ENCODE peak calls at places on chromosomes 5 and 9, in five cellular contexts. D is right atrium auricular region, C is PC-9, A is ovary, I is spleen. K is an unnamed sample.

GRCh38 chr5:180160215-180160614 is 48.8 kb downstream of the RASGEF1C start:
- DNase-seq in D (peak; percentile 48), C (no peak), A (no peak), I (no peak), K (no peak)

GRCh38 chr5:164708831-164709230 is 1203.4 kb downstream of the MAT2B start:
- DNase-seq in D (no peak), C (no peak), A (no peak), I (no peak), K (no peak)

GRCh38 chr9:65458992-65459391 is 174.0 kb upstream of the FOXD4L5 start:
- DNase-seq in D (no peak), C (no peak), A (no peak), I (no peak), K (no peak)

GRCh38 chr5:132239776-132240175 is 12.1 kb upstream of the P4HA2 start:
- DNase-seq in D (no peak), C (no peak), A (no peak), I (peak; percentile 22), K (no peak)

GRCh38 chr5:100757618-100758017 is 145.5 kb downstream of the ST8SIA4 start:
- DNase-seq in D (no peak), C (no peak), A (no peak), I (no peak), K (no peak)

GRCh38 chr5:139711852-139712171 is 63.7 kb downstream of the CXXC5 start:
- DNase-seq in D (no peak), C (no peak), A (no peak), I (peak; percentile 81), K (no peak)

GRCh38 chr5:20572560-20572959 is 584.6 kb upstream of the CDH18 start:
- DNase-seq in D (no peak), C (no peak), A (no peak), I (no peak), K (peak; percentile 89)

GRCh38 chr5:94469889-94470288 is 148.5 kb downstream of the KIAA0825 start:
- DNase-seq in D (no peak), C (no peak), A (no peak), I (no peak), K (peak; percentile 26)

GRCh38 chr5:52269395-52269794 is 518.3 kb upstream of the ITGA1 start:
- DNase-seq in D (no peak), C (no peak), A (no peak), I (no peak), K (no peak)

GRCh38 chr5:88691945-88692868 is 190.8 kb downstream of the MEF2C start:
- DNase-seq in D (no peak), C (no peak), A (no peak), I (peak; percentile 62), K (no peak)

GRCh38 chr5:140083650-140084049 is 30.3 kb upstream of the PURA start:
- DNase-seq in D (no peak), C (no peak), A (no peak), I (no peak), K (no peak)

GRCh38 chr5:93604119-93604963 is 21.3 kb downstream of the NR2F1 start:
- DNase-seq in D (no peak), C (no peak), A (no peak), I (peak; percentile 74), K (peak; percentile 53)

GRCh38 chr9:91193658-91194391 is 167.9 kb downstream of the AUH start:
- DNase-seq in D (peak; percentile 94), C (peak; percentile 86), A (peak; percentile 90), I (peak; percentile 95), K (peak; percentile 97)

GRCh38 chr9:84838879-84839278 is 169.3 kb downstream of the NTRK2 start:
- DNase-seq in D (no peak), C (no peak), A (no peak), I (no peak), K (no peak)

GRCh38 chr5:143138839-143139238 is 264.6 kb downstream of the NR3C1 start:
- DNase-seq in D (no peak), C (no peak), A (no peak), I (no peak), K (no peak)

GRCh38 chr5:107743357-107744000 is 72.7 kb upstream of the EFNA5 start:
- DNase-seq in D (no peak), C (peak; percentile 2), A (no peak), I (no peak), K (no peak)

GRCh38 chr5:107739661-107740060 is 68.9 kb upstream of the EFNA5 start:
- DNase-seq in D (no peak), C (peak; percentile 6), A (no peak), I (no peak), K (no peak)

DNA sequence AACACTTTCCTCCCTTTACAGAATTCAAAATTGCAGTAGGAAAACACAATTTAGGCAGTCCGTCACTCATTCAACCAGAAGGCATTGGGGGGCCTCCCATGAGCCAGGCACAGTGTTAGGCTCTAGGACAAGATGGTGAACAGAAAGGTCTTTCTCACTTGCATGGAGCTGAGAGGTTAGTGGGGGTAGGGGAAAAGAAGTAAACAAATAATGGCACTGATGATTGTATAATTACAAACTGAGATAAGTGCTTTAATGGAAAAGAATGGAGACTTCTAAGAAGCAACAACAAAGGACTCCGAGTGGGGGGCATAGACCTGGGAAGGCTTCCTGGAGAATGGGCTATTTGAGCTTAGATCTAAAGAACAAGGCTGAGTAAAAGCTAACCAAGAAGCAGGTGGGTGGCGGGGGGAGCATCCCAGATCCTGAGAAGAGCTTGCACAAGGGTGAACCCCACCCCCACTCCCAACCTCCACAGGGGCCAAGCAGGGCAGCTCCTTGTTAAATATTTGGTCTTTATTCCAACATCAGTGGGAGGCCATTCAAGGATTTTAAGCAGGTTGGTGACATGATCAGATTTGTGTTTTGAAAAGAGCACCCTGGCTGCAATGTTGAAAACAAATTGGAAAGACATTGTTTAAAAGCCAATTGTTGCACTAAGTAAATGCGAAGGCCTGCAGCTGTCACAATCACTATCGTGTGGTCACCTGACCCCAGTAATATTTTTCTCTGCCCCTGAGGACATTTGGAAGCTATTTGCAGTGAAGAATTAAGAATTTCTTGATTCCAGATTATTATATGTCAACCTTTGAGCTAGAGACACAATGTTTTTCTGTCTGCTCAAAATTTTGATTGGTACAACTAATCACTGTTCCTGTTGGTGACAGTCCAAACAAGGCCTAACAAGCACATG is 73.9 kb upstream of the EFNA5 start:
- DNase-seq in D (no peak), C (no peak), A (no peak), I (no peak), K (no peak)
- H3K27me3 ChIP-seq in D (no peaks in the 10 kb centered on the region), C (no peaks in the 10 kb centered on the region), A (no peaks in the 10 kb centered on the region), I (no peaks in the 10 kb centered on the region), K (peaks cover 22% of the 10 kb centered on the region)

GRCh38 chr9:121989010-121989409 is 104.1 kb downstream of the TTLL11 start:
- DNase-seq in D (peak; percentile 53), C (peak; percentile 21), A (no peak), I (no peak), K (peak; percentile 21)
- TF ChIP-seq CTCF in D (no peak), C (no peak), A (no peak), I (no peak), K (peak; percentile 30)

GRCh38 chr9:136703231-136703870 is 9.0 kb upstream of the DIPK1B start:
- DNase-seq in D (no peak), C (no peak), A (no peak), I (no peak), K (no peak)
- H3K27ac ChIP-seq in D (no peak overlapping the region), C (no peak overlapping the region), A (no peak overlapping the region), I (no peak overlapping the region), K (no peak overlapping the region)

GRCh38 chr5:133252133-133252480 is 200.3 kb downstream of the HSPA4 start:
- DNase-seq in D (no peak), C (no peak), A (no peak), I (no peak), K (no peak)

GRCh38 chr5:133253076-133253475 is 201.3 kb downstream of the HSPA4 start:
- DNase-seq in D (no peak), C (no peak), A (no peak), I (no peak), K (no peak)

GRCh38 chr5:133250527-133250926 is 198.7 kb downstream of the HSPA4 start:
- DNase-seq in D (no peak), C (no peak), A (no peak), I (peak; percentile 67), K (no peak)

GRCh38 chr5:133249593-133249992 is 197.8 kb downstream of the HSPA4 start:
- DNase-seq in D (no peak), C (no peak), A (no peak), I (peak; percentile 21), K (no peak)

GRCh38 chr5:133251296-133252132 is 199.7 kb downstream of the HSPA4 start:
- DNase-seq in D (no peak), C (peak; percentile 30), A (no peak), I (peak; percentile 62), K (no peak)
- H3K27me3 ChIP-seq in D (no peaks in the 10 kb centered on the region), C (no peaks in the 10 kb centered on the region), A (no peaks in the 10 kb centered on the region), I (no peaks in the 10 kb centered on the region), K (no peaks in the 10 kb centered on the region)

DNA sequence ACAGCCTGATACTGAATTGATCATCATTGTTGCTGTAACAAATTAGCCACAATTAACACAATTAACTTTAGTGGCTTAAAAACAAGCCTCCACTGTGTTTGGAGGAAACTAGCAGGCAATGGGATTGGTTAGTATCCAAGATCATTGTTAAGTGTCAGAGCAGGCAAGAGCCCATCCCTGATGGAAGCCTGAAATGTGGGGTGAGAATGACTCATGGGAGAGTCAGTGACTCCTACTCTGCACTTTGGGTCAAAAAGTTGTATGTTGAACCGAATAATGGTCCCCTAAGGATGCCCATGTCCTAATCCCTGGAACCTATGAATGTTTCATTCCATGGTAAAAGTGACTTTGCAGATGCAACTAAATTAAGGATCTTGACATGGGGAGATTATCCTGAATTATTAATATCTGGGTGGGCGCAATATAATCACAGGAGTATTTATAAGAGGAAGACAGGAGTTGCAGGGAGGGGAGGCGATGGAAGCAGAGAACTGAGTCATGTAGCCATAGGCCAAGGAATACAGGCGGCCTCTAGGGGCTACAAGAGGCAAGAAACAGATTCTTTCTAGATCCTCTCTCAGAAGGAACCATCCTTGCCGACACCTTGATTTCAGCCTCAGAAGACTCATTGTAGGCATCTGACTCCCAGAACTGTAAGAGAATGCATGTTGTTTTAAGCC is 28.8 kb downstream of the ALG2 start:
- DNase-seq in D (no peak), C (no peak), A (no peak), I (no peak), K (peak; percentile 17)
- TF ChIP-seq CTCF in D (no peak), C (no peak), A (no peak), I (no peak), K (peak; percentile 34)

DNA sequence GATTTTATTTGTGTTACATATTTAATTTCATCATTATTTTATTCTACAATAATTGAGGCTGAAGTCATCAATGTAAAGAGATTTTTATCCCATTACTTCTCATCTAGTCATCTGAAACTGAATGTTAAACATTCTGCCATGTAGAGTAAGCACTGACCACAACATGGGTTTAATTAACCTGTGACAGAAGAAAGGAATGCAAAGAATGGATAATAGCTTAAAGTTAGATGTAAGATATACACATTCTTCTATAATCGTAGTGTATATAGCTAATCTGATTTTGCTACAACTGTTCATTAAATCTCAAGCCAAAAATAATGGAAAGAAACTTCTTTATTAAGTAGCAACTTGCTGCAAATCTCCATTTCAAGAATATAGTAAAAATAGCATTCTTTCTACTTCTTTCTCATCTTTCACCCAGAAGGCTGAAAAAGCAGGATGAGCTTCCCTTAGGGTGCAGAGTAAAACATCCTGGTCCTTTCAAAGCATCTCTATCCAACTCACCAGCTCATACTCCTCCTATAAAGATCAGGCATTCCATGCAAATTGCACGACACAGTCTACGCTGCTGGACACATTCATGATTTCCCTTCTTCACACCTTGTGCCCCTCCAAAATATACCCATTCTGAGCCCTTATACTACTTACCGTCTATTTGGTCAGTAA is 115.2 kb downstream of the EFNA5 start:
- DNase-seq in D (no peak), C (no peak), A (no peak), I (no peak), K (no peak)
- H3K27ac ChIP-seq in D (no peak overlapping the region), C (peak overlapping the region; percentile 96), A (no peak overlapping the region), I (no peak overlapping the region), K (no peak overlapping the region)